ENCODE peak calls at places on chromosomes 16 and 17, in five cellular contexts. T is activated CD8-positive, alpha-beta T cell treated with anti-CD3 and anti-CD28 coated beads, Interleukin-2, amount 10 ng/mL, durations not matched to agents 7 days and 5 days; J is endothelial cell; P is nephron progenitor cell; O is activated T-helper 9 cell treated with anti-CD3 and anti-CD28 coated beads, Interleukin-2, amount 50 U/mL, for 16 hours. U is an unnamed sample.

GRCh38 chr16:60681014-60681413 is 1355.2 kb downstream of the CDH8 start:
- DNase-seq in T (no peak), J (no peak), P (no peak), O (no peak), U (no peak)

GRCh38 chr16:58272855-58273254 is 22.0 kb downstream of the PRSS54 start:
- DNase-seq in T (no peak), J (no peak), P (no peak), O (no peak), U (no peak)

GRCh38 chr17:39080416-39081179 is 70.8 kb downstream of the PLXDC1 start:
- DNase-seq in T (no peak), J (no peak), P (no peak), O (no peak), U (peak; percentile 68)

GRCh38 chr17:3887811-3888210 is 5.0 kb downstream of the CAMKK1 start:
- DNase-seq in T (no peak), J (no peak), P (no peak), O (no peak), U (no peak)

GRCh38 chr16:86517652-86518258 is 7.4 kb downstream of the FOXF1 start:
- DNase-seq in T (peak; percentile 52), J (peak; percentile 80), P (peak; percentile 80), O (no peak), U (peak; percentile 83)

GRCh38 chr16:57781741-57782606 is 20.3 kb downstream of the KIFC3 start:
- DNase-seq in T (no peak), J (no peak), P (no peak), O (no peak), U (no peak)

GRCh38 chr17:40260528-40260927 is 27.2 kb upstream of the CDC6 start:
- DNase-seq in T (no peak), J (no peak), P (no peak), O (no peak), U (no peak)

GRCh38 chr17:64974750-64975317 is 55.6 kb upstream of the LRRC37A3 start:
- DNase-seq in T (no peak), J (no peak), P (no peak), O (no peak), U (no peak)

GRCh38 chr16:28981517-28981916 is 3.3 kb upstream of the LAT start:
- DNase-seq in T (peak; percentile 59), J (peak; percentile 15), P (peak; percentile 45), O (no peak), U (peak; percentile 50)

GRCh38 chr17:56109811-56110210 is 43.5 kb upstream of the ANKFN1 start:
- DNase-seq in T (no peak), J (no peak), P (no peak), O (no peak), U (no peak)

GRCh38 chr16:70658921-70659320 is 12.6 kb downstream of the IL34 start:
- DNase-seq in T (no peak), J (no peak), P (no peak), O (no peak), U (no peak)

GRCh38 chr16:65122724-65122973 is 786 bp upstream of the CDH11 start:
- DNase-seq in T (no peak), J (no peak), P (no peak), O (no peak), U (no peak)

GRCh38 chr17:38761612-38762011 is 9.1 kb downstream of the PSMB3 start:
- DNase-seq in T (peak; percentile 67), J (peak; percentile 63), P (peak; percentile 37), O (no peak), U (peak; percentile 73)

GRCh38 chr17:21376835-21377690 is 906 bp downstream of the KCNJ12 start:
- DNase-seq in T (no peak), J (peak; percentile 31), P (peak; percentile 28), O (no peak), U (peak; percentile 62)

GRCh38 chr16:70693231-70693671 is 7.4 kb upstream of the MTSS2 start:
- DNase-seq in T (no peak), J (no peak), P (no peak), O (no peak), U (no peak)

GRCh38 chr17:71975998-71976649 is 144.7 kb upstream of the SOX9 start:
- DNase-seq in T (no peak), J (peak; percentile 29), P (no peak), O (no peak), U (peak; percentile 20)

GRCh38 chr16:81528258-81528657 is 83.7 kb downstream of the CMIP start:
- DNase-seq in T (no peak), J (no peak), P (no peak), O (no peak), U (no peak)

GRCh38 chr17:58960068-58960467 is 146.6 kb downstream of the TRIM37 start:
- DNase-seq in T (no peak), J (no peak), P (no peak), O (no peak), U (no peak)

GRCh38 chr16:58306327-58306726 is 11.5 kb upstream of the PRSS54 start:
- DNase-seq in T (peak; percentile 64), J (peak; percentile 45), P (no peak), O (peak; percentile 25), U (no peak)

GRCh38 chr17:6455321-6455705 is 11.1 kb downstream of the PIMREG start:
- DNase-seq in T (peak; percentile 46), J (peak; percentile 54), P (peak; percentile 64), O (no peak), U (peak; percentile 57)

GRCh38 chr16:85249418-85249817 is 137.1 kb upstream of the CIBAR2 start:
- DNase-seq in T (no peak), J (no peak), P (no peak), O (no peak), U (no peak)

GRCh38 chr17:48030531-48030930 is 7.1 kb downstream of the COPZ2 start:
- DNase-seq in T (no peak), J (no peak), P (no peak), O (no peak), U (no peak)

U was measured in glutamatergic neuron.